ENCODE peak calls at places on chromosomes 2 and 18, in four cellular contexts. One of them, this sample, is unnamed.

GRCh38 chr2:163637876-163638275 is 97.9 kb downstream of the FIGN start:
- DNase-seq in NB4: no peak
- DNase-seq in A549: no peak
- DNase-seq in K562: no peak
- DNase-seq in this sample: no peak

GRCh38 chr2:162731917-162732804 is 106.4 kb downstream of the KCNH7 start:
- DNase-seq in NB4: no peak
- DNase-seq in A549: no peak
- DNase-seq in K562: no peak
- DNase-seq in this sample: no peak

GRCh38 chr18:34661464-34662087 is 48.5 kb upstream of the DTNA start:
- DNase-seq in K562: peak; percentile 47
- DNase-seq in NB4: peak; percentile 48
- DNase-seq in A549: peak; percentile 25
- DNase-seq in this sample: peak; percentile 62

GRCh38 chr2:237904806-237905599 is 45.6 kb downstream of the RAMP1 start:
- DNase-seq in A549: no peak
- DNase-seq in K562: peak; percentile 60
- DNase-seq in NB4: peak; percentile 25
- DNase-seq in this sample: peak; percentile 21

GRCh38 chr2:218719457-218719856 is 8.8 kb downstream of the TTLL4 start:
- DNase-seq in K562: peak; percentile 21
- DNase-seq in A549: no peak
- DNase-seq in NB4: no peak
- DNase-seq in this sample: no peak

GRCh38 chr18:21194871-21195771 is 46.9 kb upstream of the GREB1L start:
- DNase-seq in A549: no peak
- DNase-seq in NB4: peak; percentile 53
- DNase-seq in K562: peak; percentile 40
- DNase-seq in this sample: peak; percentile 48

GRCh38 chr2:105287692-105288091 is 41.8 kb downstream of the TGFBRAP1 start:
- DNase-seq in A549: peak; percentile 27
- DNase-seq in NB4: peak; percentile 65
- DNase-seq in K562: peak; percentile 72
- DNase-seq in this sample: peak; percentile 61

GRCh38 chr2:17643031-17643615 is 102.6 kb downstream of the VSNL1 start:
- DNase-seq in K562: peak; percentile 81
- DNase-seq in NB4: peak; percentile 85
- DNase-seq in A549: peak; percentile 78
- DNase-seq in this sample: peak; percentile 73

GRCh38 chr2:175363719-175364118 is 182.2 kb upstream of the ATP5MC3 start:
- DNase-seq in K562: no peak
- DNase-seq in A549: no peak
- DNase-seq in NB4: no peak
- DNase-seq in this sample: no peak

GRCh38 chr18:2843161-2843560 is 3.6 kb upstream of the EMILIN2 start:
- DNase-seq in NB4: no peak
- DNase-seq in A549: no peak
- DNase-seq in K562: no peak
- DNase-seq in this sample: no peak

GRCh38 chr2:101580528-101580927 is 105.6 kb upstream of the RFX8 start:
- DNase-seq in K562: no peak
- DNase-seq in NB4: no peak
- DNase-seq in A549: no peak
- DNase-seq in this sample: no peak
- TF ChIP-seq MYC in K562: no peak
- TF ChIP-seq MYC in NB4: no peak
- TF ChIP-seq MYC in A549: no peak
- TF ChIP-seq MYC in this sample: no peak

GRCh38 chr2:46034535-46034934 is 262.7 kb upstream of the EPAS1 start:
- DNase-seq in NB4: no peak
- DNase-seq in A549: no peak
- DNase-seq in K562: no peak
- DNase-seq in this sample: peak; percentile 63
- TF ChIP-seq MYC in NB4: no peak
- TF ChIP-seq MYC in A549: no peak
- TF ChIP-seq MYC in K562: no peak
- TF ChIP-seq MYC in this sample: no peak

GRCh38 chr2:177334940-177335543 is 57.5 kb upstream of the AGPS start:
- DNase-seq in A549: peak; percentile 23
- DNase-seq in K562: peak; percentile 70
- DNase-seq in NB4: peak; percentile 62
- DNase-seq in this sample: peak; percentile 57
- TF ChIP-seq MYC in A549: no peak
- TF ChIP-seq MYC in K562: no peak
- TF ChIP-seq MYC in NB4: no peak
- TF ChIP-seq MYC in this sample: no peak

GRCh38 chr2:207469380-207469779 is 60.4 kb upstream of the CREB1 start:
- DNase-seq in K562: no peak
- DNase-seq in A549: no peak
- DNase-seq in NB4: no peak
- DNase-seq in this sample: no peak
- TF ChIP-seq MYC in K562: no peak
- TF ChIP-seq MYC in A549: no peak
- TF ChIP-seq MYC in NB4: no peak
- TF ChIP-seq MYC in this sample: no peak

GRCh38 chr2:70399046-70399445 is 97.2 kb upstream of the FAM136A start:
- DNase-seq in A549: no peak
- DNase-seq in NB4: no peak
- DNase-seq in K562: no peak
- DNase-seq in this sample: no peak

GRCh38 chr2:70400539-70400938 is 98.7 kb upstream of the FAM136A start:
- DNase-seq in A549: no peak
- DNase-seq in NB4: no peak
- DNase-seq in K562: no peak
- DNase-seq in this sample: no peak

GRCh38 chr2:70403267-70404053 is 101.6 kb upstream of the FAM136A start:
- DNase-seq in A549: no peak
- DNase-seq in NB4: no peak
- DNase-seq in K562: peak; percentile 38
- DNase-seq in this sample: no peak
- TF ChIP-seq MYC in A549: no peak
- TF ChIP-seq MYC in NB4: no peak
- TF ChIP-seq MYC in K562: no peak
- TF ChIP-seq MYC in this sample: no peak

GRCh38 chr2:201881382-201881720 is 75.0 kb downstream of the CDK15 start:
- DNase-seq in A549: no peak
- DNase-seq in K562: no peak
- DNase-seq in NB4: no peak
- DNase-seq in this sample: no peak
- TF ChIP-seq MYC in A549: no peak
- TF ChIP-seq MYC in K562: no peak
- TF ChIP-seq MYC in NB4: no peak
- TF ChIP-seq MYC in this sample: no peak

DNA sequence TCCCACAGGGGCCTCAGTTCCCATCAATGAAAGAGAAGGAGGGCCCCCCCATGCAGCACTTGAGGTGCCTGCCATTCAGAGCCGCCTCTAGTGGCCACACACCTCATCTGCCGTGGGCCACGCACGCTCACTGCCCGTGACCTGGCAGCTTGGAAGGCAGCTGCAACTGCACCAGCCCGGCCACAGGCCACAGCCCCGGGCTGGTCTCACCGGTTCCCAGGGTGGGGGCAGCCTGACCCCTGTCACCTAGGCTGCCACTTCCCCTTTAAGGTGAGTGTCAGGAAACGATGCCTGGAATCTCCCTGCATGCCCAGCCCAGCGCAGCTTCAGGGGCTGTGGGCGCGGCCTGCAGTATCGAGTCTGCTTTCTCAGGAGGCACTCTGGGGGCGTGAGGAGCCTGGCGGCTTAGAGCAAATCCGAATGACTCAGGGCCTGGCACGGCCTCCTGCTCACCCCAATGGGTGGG is 2.6 kb downstream of the MAB21L4 start:
- DNase-seq in A549: no peak
- DNase-seq in K562: no peak
- DNase-seq in NB4: no peak
- DNase-seq in this sample: no peak
- TF ChIP-seq MYC in A549: no peak
- TF ChIP-seq MYC in K562: no peak
- TF ChIP-seq MYC in NB4: no peak
- TF ChIP-seq MYC in this sample: no peak

GRCh38 chr18:41372266-41372665 is 582.8 kb upstream of the PIK3C3 start:
- DNase-seq in K562: no peak
- DNase-seq in A549: no peak
- DNase-seq in NB4: no peak
- DNase-seq in this sample: no peak
- TF ChIP-seq MYC in K562: no peak
- TF ChIP-seq MYC in A549: no peak
- TF ChIP-seq MYC in NB4: no peak
- TF ChIP-seq MYC in this sample: no peak

GRCh38 chr2:126932966-126933555 is 34.4 kb downstream of the TEX51 start:
- DNase-seq in K562: no peak
- DNase-seq in NB4: no peak
- DNase-seq in A549: no peak
- DNase-seq in this sample: no peak
- TF ChIP-seq MYC in K562: no peak
- TF ChIP-seq MYC in NB4: no peak
- TF ChIP-seq MYC in A549: no peak
- TF ChIP-seq MYC in this sample: no peak

DNA sequence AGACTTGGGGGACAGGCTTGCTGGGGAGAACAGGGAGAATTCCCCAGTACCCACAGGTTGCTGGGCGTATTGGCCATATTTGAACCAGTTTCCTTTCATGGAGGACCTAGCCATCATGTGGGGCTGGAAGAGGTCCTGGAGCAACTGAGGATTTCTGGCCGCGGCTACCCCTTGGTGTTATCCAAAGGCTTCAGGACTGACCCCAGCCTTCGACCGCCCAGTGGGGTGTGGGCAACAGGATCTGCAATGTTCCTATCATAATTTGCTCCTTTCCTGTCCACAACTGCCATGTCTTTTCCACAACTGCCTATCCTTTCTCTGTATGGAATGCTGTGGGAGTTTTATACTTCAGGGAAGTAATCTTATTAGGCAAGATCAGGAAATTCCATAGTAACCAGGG is 1053.6 kb upstream of the SLC39A10 start:
- DNase-seq in A549: no peak
- DNase-seq in NB4: no peak
- DNase-seq in K562: no peak
- DNase-seq in this sample: no peak
- TF ChIP-seq MYC in A549: no peak
- TF ChIP-seq MYC in NB4: no peak
- TF ChIP-seq MYC in K562: no peak
- TF ChIP-seq MYC in this sample: no peak